ENCODE peak calls at places on chromosome 11, in seven cellular contexts. J, E, A, C, S, M and T are unnamed samples. For H3K27me3 and H3K4me1, the result is how much of the 10 kb centered on the place peaks cover.

GRCh38 chr11:115941481-115941993 is 437.3 kb upstream of the CADM1 start:
- DNase-seq in J (no peak), E (no peak), A (no peak), C (peak), S (no peak), M (no peak), T (peak)

GRCh38 chr11:65445604-65446445 is 23.2 kb downstream of the NEAT1 start:
- DNase-seq in J (peak), E (no peak), A (no peak), C (peak), S (no peak), M (no peak), T (no peak)

GRCh38 chr11:115391598-115391997 is 112.6 kb downstream of the CADM1 start:
- DNase-seq in J (no peak), E (no peak), A (no peak), C (no peak), S (no peak), M (no peak), T (no peak)

GRCh38 chr11:35344990-35345655 is 74.2 kb downstream of the SLC1A2 start:
- DNase-seq in J (no peak), E (no peak), A (peak), C (peak), S (no peak), M (no peak), T (no peak)

GRCh38 chr11:130118165-130118564 is 41.4 kb upstream of the ST14 start:
- DNase-seq in J (no peak), E (no peak), A (no peak), C (no peak), S (no peak), M (no peak), T (no peak)

GRCh38 chr11:34633990-34634725 is 13.3 kb downstream of the EHF start:
- DNase-seq in J (peak), E (no peak), A (no peak), C (no peak), S (no peak), M (no peak), T (no peak)

GRCh38 chr11:11215944-11216343 is 137.1 kb downstream of the CSNK2A3 start:
- DNase-seq in J (no peak), E (no peak), A (no peak), C (no peak), S (no peak), M (no peak), T (no peak)

GRCh38 chr11:69375316-69376154 is 81.6 kb downstream of the MYEOV start:
- DNase-seq in J (no peak), E (peak), A (no peak), C (peak), S (no peak), M (no peak), T (no peak)

GRCh38 chr11:83355406-83355805 is 69.2 kb upstream of the CCDC90B start:
- DNase-seq in J (no peak), E (no peak), A (no peak), C (no peak), S (no peak), M (no peak), T (no peak)

GRCh38 chr11:134664863-134665535 is 253.0 kb upstream of the B3GAT1 start:
- DNase-seq in J (no peak), E (no peak), A (no peak), C (no peak), S (no peak), M (no peak), T (no peak)

GRCh38 chr11:128757235-128757711 is 63.4 kb downstream of the FLI1 start:
- DNase-seq in J (no peak), E (no peak), A (no peak), C (no peak), S (no peak), M (peak), T (peak)

GRCh38 chr11:15418887-15419286 is 304.2 kb downstream of the INSC start:
- DNase-seq in J (no peak), E (no peak), A (no peak), C (no peak), S (no peak), M (no peak), T (no peak)

GRCh38 chr11:118889796-118890195 is 6.1 kb downstream of the CXCR5 start:
- DNase-seq in J (peak), E (peak), A (no peak), C (peak), S (no peak), M (no peak), T (peak)

GRCh38 chr11:8209208-8209807 is 40.5 kb upstream of the RIC3 start:
- DNase-seq in J (no peak), E (no peak), A (no peak), C (no peak), S (no peak), M (no peak), T (peak)

GRCh38 chr11:12602421-12602820 is 71.8 kb upstream of the TEAD1 start:
- DNase-seq in J (no peak), E (no peak), A (no peak), C (no peak), S (no peak), M (no peak), T (no peak)

GRCh38 chr11:108117746-108118371 is 3.5 kb upstream of the ACAT1 start:
- DNase-seq in J (peak), E (no peak), A (no peak), C (no peak), S (no peak), M (no peak), T (no peak)

GRCh38 chr11:34149274-34149673 is 43.8 kb downstream of the NAT10 start:
- DNase-seq in J (no peak), E (no peak), A (no peak), C (no peak), S (no peak), M (no peak), T (no peak)

GRCh38 chr11:27212248-27212780 is 150.7 kb downstream of the CCDC34 start:
- DNase-seq in J (no peak), E (no peak), A (no peak), C (no peak), S (no peak), M (no peak), T (no peak)
- H3K27me3 ChIP-seq in J (under half), E (under half), A (under half), C (under half), S (under half), M (under half), T (under half)

GRCh38 chr11:75143420-75143731 is 7.5 kb upstream of the SLCO2B1 start:
- DNase-seq in J (no peak), E (no peak), A (no peak), C (no peak), S (no peak), M (no peak), T (no peak)
- H3K4me1 ChIP-seq in J (under half), E (under half), A (under half), C (under half), S (under half), M (under half), T (half or more)

GRCh38 chr11:70567680-70568503 is 169.6 kb downstream of the CTTN start:
- DNase-seq in J (peak), E (no peak), A (peak), C (peak), S (peak), M (no peak), T (peak)

GRCh38 chr11:70566768-70567530 is 168.6 kb downstream of the CTTN start:
- DNase-seq in J (no peak), E (no peak), A (no peak), C (peak), S (no peak), M (no peak), T (no peak)

GRCh38 chr11:70569996-70570692 is 171.8 kb downstream of the CTTN start:
- DNase-seq in J (no peak), E (no peak), A (no peak), C (no peak), S (no peak), M (no peak), T (no peak)

GRCh38 chr11:70569173-70569890 is 171.0 kb downstream of the CTTN start:
- DNase-seq in J (no peak), E (no peak), A (no peak), C (no peak), S (no peak), M (no peak), T (no peak)

DNA sequence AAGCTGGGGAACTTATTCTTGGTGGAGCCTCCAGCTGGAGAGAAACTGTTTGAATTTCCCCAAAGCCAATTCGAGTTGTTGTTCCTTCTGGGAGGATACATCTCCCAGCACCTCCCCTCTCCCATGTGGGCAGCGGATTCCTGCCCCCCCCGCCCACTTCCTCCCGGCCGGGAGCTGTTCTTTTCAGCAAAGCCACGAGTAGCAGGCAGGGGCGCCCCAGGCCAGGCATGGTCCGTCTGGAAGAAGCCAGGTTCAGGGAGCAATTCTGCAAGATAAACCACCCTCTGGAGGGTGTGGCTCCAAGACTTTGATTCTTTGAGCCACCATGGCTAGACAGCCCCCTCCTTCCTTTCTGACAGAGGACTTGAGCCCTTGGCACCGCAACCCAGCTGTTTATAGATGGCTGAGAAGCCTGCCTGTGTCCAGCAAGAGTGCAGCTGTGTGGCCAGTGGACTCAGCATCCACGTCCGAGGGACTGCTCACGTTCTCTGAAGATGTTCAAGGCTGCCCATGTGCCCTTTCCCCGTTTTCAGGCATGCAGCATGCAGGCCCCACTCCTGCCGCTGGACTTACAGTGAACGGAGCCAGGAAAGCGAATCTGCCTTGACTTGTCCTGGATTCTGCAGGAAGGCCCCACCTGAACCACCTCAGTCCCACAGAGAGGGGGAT is 170.3 kb downstream of the CTTN start:
- DNase-seq in J (peak), E (peak), A (no peak), C (peak), S (peak), M (no peak), T (peak)
- H3K4me3 ChIP-seq in J (peak), E (peak), A (peak), C (peak), S (peak), M (no peak), T (peak)

GRCh38 chr11:63999349-64000025 is 13.2 kb downstream of the OTUB1 start:
- DNase-seq in J (peak), E (peak), A (no peak), C (peak), S (peak), M (peak), T (peak)
- H3K27me3 ChIP-seq in J (under half), E (under half), A (under half), C (under half), S (under half), M (under half), T (under half)